ENCODE peak calls at places on chromosomes 1 and 21, in five cellular contexts. F is CD8-positive, alpha-beta memory T cell; A is PC-9; O is uterus; U is cardiac muscle cell. Z is an unnamed sample. For H3K4me1, the result is how much of the 10 kb centered on the place peaks cover.

GRCh38 chr1:179754031-179754624 is 11.0 kb downstream of the FAM163A start:
- DNase-seq in F (no peak), A (no peak), O (no peak), U (peak), Z (no peak)

GRCh38 chr1:173112129-173112528 is 61.4 kb upstream of the TNFSF18 start:
- DNase-seq in F (no peak), A (no peak), O (no peak), U (peak), Z (no peak)

GRCh38 chr1:221473392-221473791 is 268.5 kb downstream of the DUSP10 start:
- DNase-seq in F (no peak), A (no peak), O (no peak), U (no peak), Z (no peak)

GRCh38 chr1:53015508-53015860 is 46.5 kb upstream of the PODN start:
- DNase-seq in F (no peak), A (no peak), O (no peak), U (no peak), Z (no peak)

GRCh38 chr1:206470692-206471414 is 577 bp downstream of the IKBKE start:
- DNase-seq in F (peak), A (no peak), O (no peak), U (peak), Z (no peak)

GRCh38 chr1:105087496-105087895 is 1337.8 kb downstream of the AMY1C start:
- DNase-seq in F (no peak), A (peak), O (no peak), U (no peak), Z (no peak)

GRCh38 chr1:201456499-201457309 is 12.3 kb downstream of the PHLDA3 start:
- DNase-seq in F (no peak), A (peak), O (peak), U (peak), Z (no peak)

GRCh38 chr1:150813028-150813707 is 5.1 kb upstream of the CTSK start:
- DNase-seq in F (no peak), A (peak), O (peak), U (peak), Z (no peak)

GRCh38 chr1:214503553-214503952 is 47.8 kb downstream of the PTPN14 start:
- DNase-seq in F (no peak), A (no peak), O (no peak), U (peak), Z (no peak)

GRCh38 chr1:67855944-67856343 is 22.7 kb upstream of the GNG12 start:
- DNase-seq in F (no peak), A (no peak), O (no peak), U (peak), Z (no peak)

GRCh38 chr21:31557956-31558838 is 101.3 kb upstream of the SOD1 start:
- DNase-seq in F (no peak), A (peak), O (peak), U (peak), Z (peak)

GRCh38 chr1:228397454-228397786 is 9.2 kb downstream of the TRIM11 start:
- DNase-seq in F (no peak), A (no peak), O (no peak), U (no peak), Z (no peak)

GRCh38 chr1:68506386-68506785 is 9.5 kb upstream of the DEPDC1 start:
- DNase-seq in F (no peak), A (no peak), O (no peak), U (no peak), Z (no peak)

GRCh38 chr21:32481875-32482408 is 69.4 kb downstream of the EVA1C start:
- DNase-seq in F (no peak), A (no peak), O (peak), U (no peak), Z (no peak)

GRCh38 chr1:61182049-61182448 is 99.7 kb downstream of the NFIA start:
- DNase-seq in F (no peak), A (no peak), O (no peak), U (peak), Z (no peak)

GRCh38 chr1:93180723-93181613 is at the start of gene CCDC18:
- DNase-seq in F (peak), A (no peak), O (no peak), U (peak), Z (no peak)

GRCh38 chr21:26124421-26124833 is 46.1 kb downstream of the APP start:
- DNase-seq in F (no peak), A (peak), O (no peak), U (peak), Z (no peak)

GRCh38 chr1:942864-943533 is 16.1 kb downstream of the NOC2L start:
- DNase-seq in F (no peak), A (no peak), O (peak), U (peak), Z (no peak)

GRCh38 chr1:180926164-180926981 is 13.7 kb downstream of the KIAA1614 start:
- DNase-seq in F (no peak), A (no peak), O (peak), U (peak), Z (no peak)

GRCh38 chr1:180923887-180924286 is 11.2 kb downstream of the KIAA1614 start:
- DNase-seq in F (no peak), A (no peak), O (no peak), U (no peak), Z (no peak)

GRCh38 chr1:180927348-180927747 is 14.7 kb downstream of the KIAA1614 start:
- DNase-seq in F (no peak), A (no peak), O (no peak), U (no peak), Z (no peak)

GRCh38 chr1:180924939-180925338 is 12.2 kb downstream of the KIAA1614 start:
- DNase-seq in F (no peak), A (no peak), O (no peak), U (no peak), Z (no peak)

GRCh38 chr1:180925471-180926051 is 12.9 kb downstream of the KIAA1614 start:
- DNase-seq in F (no peak), A (no peak), O (no peak), U (no peak), Z (no peak)
- H3K27ac ChIP-seq in F (no peak), A (no peak), O (peak), U (peak), Z (no peak)

GRCh38 chr1:100398648-100399047 is 46.3 kb downstream of the CDC14A start:
- DNase-seq in F (no peak), A (no peak), O (no peak), U (no peak), Z (no peak)
- H3K4me1 ChIP-seq in F (half or more), A (under half), O (under half), U (under half), Z (half or more)

GRCh38 chr1:21337459-21337930 is 47.2 kb upstream of the ECE1 start:
- DNase-seq in F (no peak), A (no peak), O (no peak), U (no peak), Z (no peak)
- H3K27ac ChIP-seq in F (no peak), A (peak), O (peak), U (peak), Z (no peak)

DNA sequence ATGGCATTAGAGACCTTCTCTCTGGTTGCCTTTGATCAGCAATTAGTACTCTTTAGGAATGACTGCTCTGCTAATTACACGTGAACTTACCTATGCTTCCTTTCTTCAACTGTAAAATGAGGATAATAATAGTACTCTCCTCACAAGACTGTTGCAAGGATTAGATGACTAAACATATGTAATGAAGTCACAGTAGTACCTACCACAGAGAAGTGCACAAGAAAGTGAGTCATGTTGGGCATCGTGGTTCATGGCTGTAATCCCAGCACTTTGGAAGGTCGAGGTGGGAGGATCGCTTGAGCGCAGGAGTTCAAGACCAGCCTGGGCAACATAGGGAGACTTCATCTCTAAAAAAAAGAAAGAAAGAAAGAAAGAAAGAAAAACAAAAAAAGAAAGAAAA is 68.1 kb upstream of the AK4 start:
- DNase-seq in F (no peak), A (no peak), O (no peak), U (peak), Z (no peak)
- H3K4me1 ChIP-seq in F (under half), A (under half), O (under half), U (under half), Z (under half)

GRCh38 chr1:23967871-23968270 is 8.2 kb downstream of the PNRC2 start:
- DNase-seq in F (no peak), A (no peak), O (no peak), U (no peak), Z (no peak)

GRCh38 chr1:23963617-23964234 is 4.1 kb downstream of the PNRC2 start:
- DNase-seq in F (no peak), A (no peak), O (no peak), U (no peak), Z (no peak)

GRCh38 chr1:23966973-23967493 is 7.4 kb downstream of the PNRC2 start:
- DNase-seq in F (no peak), A (no peak), O (no peak), U (no peak), Z (no peak)

GRCh38 chr1:23964235-23964668 is 4.6 kb downstream of the PNRC2 start:
- DNase-seq in F (no peak), A (no peak), O (no peak), U (peak), Z (no peak)

GRCh38 chr1:23964790-23965740 is 5.4 kb downstream of the PNRC2 start:
- DNase-seq in F (no peak), A (no peak), O (no peak), U (peak), Z (no peak)
- H3K27ac ChIP-seq in F (no peak), A (peak), O (peak), U (peak), Z (no peak)

GRCh38 chr1:23601104-23601967 is 42.0 kb upstream of the ID3 start:
- DNase-seq in F (no peak), A (no peak), O (no peak), U (no peak), Z (no peak)
- H3K4me1 ChIP-seq in F (half or more), A (under half), O (under half), U (under half), Z (half or more)

GRCh38 chr1:235955777-235956176 is 89.1 kb upstream of the LYST start:
- DNase-seq in F (no peak), A (no peak), O (no peak), U (no peak), Z (no peak)
- H3K27ac ChIP-seq in F (no peak), A (no peak), O (no peak), U (no peak), Z (no peak)

GRCh38 chr1:55716151-55716550 is 501.0 kb upstream of the USP24 start:
- DNase-seq in F (no peak), A (no peak), O (no peak), U (peak), Z (no peak)
- H3K4me1 ChIP-seq in F (under half), A (under half), O (under half), U (under half), Z (under half)

DNA sequence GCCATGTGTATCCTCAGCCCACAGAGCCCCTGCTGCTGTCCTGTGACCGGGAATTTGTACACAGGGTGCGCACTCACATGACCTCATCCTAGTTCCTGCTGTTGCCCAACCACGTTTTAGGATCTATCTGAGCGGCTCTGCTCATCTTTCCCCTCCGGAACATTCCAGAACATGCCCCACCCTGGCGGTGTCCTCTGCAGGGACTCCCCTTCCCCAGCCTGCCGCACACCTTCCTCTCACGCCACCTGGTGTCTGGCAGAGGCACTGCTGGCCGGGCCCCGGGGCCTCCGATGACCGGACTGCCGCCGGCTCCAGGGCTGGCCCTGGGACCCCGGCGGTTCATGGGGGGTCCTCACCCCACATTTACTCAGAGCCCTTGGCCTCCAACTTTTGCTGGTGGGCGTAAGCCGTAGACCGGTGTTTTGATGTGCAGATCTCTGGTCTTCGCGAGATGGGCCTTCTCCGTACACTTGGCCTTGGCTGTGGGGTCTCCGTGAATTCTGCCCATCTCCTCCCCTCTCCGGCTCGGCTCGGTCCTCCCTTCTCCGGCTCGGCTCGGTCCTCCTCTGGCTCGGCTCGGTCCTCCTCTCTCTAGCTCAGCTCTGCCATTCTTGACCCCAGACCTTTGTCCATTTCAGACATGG is 29.5 kb downstream of the ARHGEF16 start:
- DNase-seq in F (no peak), A (no peak), O (no peak), U (peak), Z (peak)
- H3K27ac ChIP-seq in F (no peak), A (no peak), O (no peak), U (no peak), Z (no peak)

GRCh38 chr1:50666849-50667248 is 243.6 kb upstream of the DMRTA2 start:
- DNase-seq in F (no peak), A (no peak), O (no peak), U (no peak), Z (no peak)
- H3K4me1 ChIP-seq in F (under half), A (under half), O (under half), U (under half), Z (under half)